ENCODE peak calls at places on chromosomes 5 and 9, in six cellular contexts. M is GM23248, G is MM.1S, S is SK-N-SH, A is PC-3, P is HCT116. B is an unnamed sample.

GRCh38 chr9:68775003-68775730 is 70.1 kb downstream of the PIP5K1B start:
- DNase-seq in G (no peak), S (no peak), P (no peak), M (peak; percentile 67), A (no peak), B (no peak)

GRCh38 chr9:106753155-106753671 is 109.8 kb upstream of the ZNF462 start:
- DNase-seq in A (no peak), M (no peak), S (no peak), P (no peak), G (peak; percentile 64), B (no peak)

GRCh38 chr5:3004361-3005080 is 253.0 kb upstream of the IRX2 start:
- DNase-seq in G (no peak), M (no peak), A (no peak), P (no peak), S (no peak), B (no peak)

GRCh38 chr5:173677125-173677672 is 60.7 kb upstream of the BOD1 start:
- DNase-seq in G (no peak), A (no peak), P (no peak), M (no peak), S (no peak), B (no peak)

GRCh38 chr9:4020038-4020746 is 279.7 kb downstream of the GLIS3 start:
- DNase-seq in M (no peak), G (no peak), S (no peak), A (peak; percentile 67), P (no peak), B (no peak)

GRCh38 chr5:80435476-80435875 is 27.6 kb downstream of the ZFYVE16 start:
- DNase-seq in S (no peak), M (no peak), A (no peak), P (no peak), G (no peak), B (no peak)

GRCh38 chr5:160197341-160198147 is 31.8 kb upstream of the FABP6 start:
- DNase-seq in S (peak; percentile 58), M (no peak), G (no peak), A (no peak), P (no peak), B (peak; percentile 41)

GRCh38 chr5:74239268-74239667 is 401.3 kb downstream of the ENC1 start:
- DNase-seq in G (no peak), S (no peak), A (no peak), M (no peak), P (no peak), B (no peak)

GRCh38 chr5:10528827-10529226 is 35.0 kb upstream of the ANKRD33B start:
- DNase-seq in S (no peak), M (no peak), P (no peak), G (no peak), A (no peak), B (no peak)

GRCh38 chr5:95098012-95098411 is 186.9 kb downstream of the MCTP1 start:
- DNase-seq in P (no peak), A (peak; percentile 71), M (no peak), G (no peak), S (no peak), B (no peak)

GRCh38 chr5:171639966-171640365 is 145.7 kb upstream of the SMIM23 start:
- DNase-seq in P (no peak), G (no peak), M (peak; percentile 14), S (no peak), A (no peak), B (no peak)

GRCh38 chr9:15104826-15105420 is 194.7 kb upstream of the FREM1 start:
- DNase-seq in M (peak; percentile 52), P (peak; percentile 16), S (peak; percentile 37), A (peak; percentile 56), G (no peak), B (peak; percentile 69)

GRCh38 chr9:15999422-16000339 is 446.8 kb downstream of the CCDC171 start:
- DNase-seq in M (peak; percentile 95), S (peak; percentile 4), G (no peak), P (peak; percentile 48), A (peak; percentile 88), B (no peak)

GRCh38 chr5:151947924-151948323 is 23.3 kb upstream of the GLRA1 start:
- DNase-seq in S (no peak), G (no peak), A (no peak), M (no peak), P (no peak), B (no peak)
- H2AFZ ChIP-seq in S (no peak overlapping the region), G (no peak overlapping the region), A (no peak overlapping the region), M (no peak overlapping the region), P (no peak overlapping the region), B (no peak overlapping the region)

GRCh38 chr5:72842816-72843215 is 26.4 kb downstream of the TNPO1 start:
- DNase-seq in P (peak; percentile 32), S (no peak), G (no peak), A (peak; percentile 64), M (peak; percentile 75), B (no peak)
- H3K9ac ChIP-seq in P (no peak overlapping the region), S (no peak overlapping the region), G (no peak overlapping the region), A (no peak overlapping the region), M (no peak overlapping the region), B (no peak overlapping the region)

GRCh38 chr5:91011029-91011428 is 372.1 kb downstream of the ARRDC3 start:
- DNase-seq in G (no peak), P (no peak), M (no peak), S (no peak), A (peak; percentile 12), B (no peak)
- TF ChIP-seq EZH2phosphoT487 in G (no peak), P (no peak), M (no peak), S (no peak), A (no peak), B (no peak)

GRCh38 chr5:72619677-72620076 is 112.5 kb upstream of the ZNF366 start:
- DNase-seq in G (no peak), M (no peak), A (no peak), P (no peak), S (no peak), B (no peak)
- H2AFZ ChIP-seq in G (no peak overlapping the region), M (no peak overlapping the region), A (no peak overlapping the region), P (no peak overlapping the region), S (no peak overlapping the region), B (no peak overlapping the region)

DNA sequence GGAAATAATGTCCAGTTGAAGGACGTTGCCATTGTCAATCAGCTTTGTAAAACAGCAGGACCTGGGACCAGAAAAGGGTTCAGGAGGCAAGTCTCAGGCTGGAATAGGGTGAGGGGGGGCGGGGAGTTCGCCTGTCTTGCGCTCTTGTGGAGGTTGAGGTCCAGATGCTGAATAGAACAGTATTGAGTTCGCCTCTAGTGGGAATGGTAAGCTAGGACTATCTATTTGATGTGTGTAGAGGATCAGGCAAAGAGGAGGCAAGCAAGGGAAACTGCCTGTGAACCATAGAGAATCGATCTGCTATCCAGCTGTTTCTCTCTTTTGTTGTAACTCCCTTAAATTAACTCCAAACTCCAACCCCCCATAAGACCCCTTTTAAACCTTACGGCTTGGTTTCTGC is 133.8 kb downstream of the SLC28A3 start:
- DNase-seq in G (no peak), M (no peak), S (no peak), P (no peak), A (no peak), B (peak; percentile 32)
- H3K9ac ChIP-seq in G (no peak overlapping the region), M (no peak overlapping the region), S (no peak overlapping the region), P (no peak overlapping the region), A (no peak overlapping the region), B (no peak overlapping the region)

GRCh38 chr9:95071450-95071849 is 246.1 kb downstream of the FANCC start:
- DNase-seq in P (no peak), M (no peak), G (no peak), S (no peak), A (no peak), B (no peak)

GRCh38 chr9:95071925-95072324 is 245.6 kb downstream of the FANCC start:
- DNase-seq in P (no peak), M (no peak), S (no peak), G (no peak), A (no peak), B (no peak)

GRCh38 chr9:95073918-95074317 is 243.6 kb downstream of the FANCC start:
- DNase-seq in G (no peak), P (no peak), S (no peak), A (no peak), M (no peak), B (no peak)

GRCh38 chr9:95074632-95075269 is 242.8 kb downstream of the FANCC start:
- DNase-seq in P (no peak), G (no peak), M (no peak), A (no peak), S (no peak), B (no peak)

DNA sequence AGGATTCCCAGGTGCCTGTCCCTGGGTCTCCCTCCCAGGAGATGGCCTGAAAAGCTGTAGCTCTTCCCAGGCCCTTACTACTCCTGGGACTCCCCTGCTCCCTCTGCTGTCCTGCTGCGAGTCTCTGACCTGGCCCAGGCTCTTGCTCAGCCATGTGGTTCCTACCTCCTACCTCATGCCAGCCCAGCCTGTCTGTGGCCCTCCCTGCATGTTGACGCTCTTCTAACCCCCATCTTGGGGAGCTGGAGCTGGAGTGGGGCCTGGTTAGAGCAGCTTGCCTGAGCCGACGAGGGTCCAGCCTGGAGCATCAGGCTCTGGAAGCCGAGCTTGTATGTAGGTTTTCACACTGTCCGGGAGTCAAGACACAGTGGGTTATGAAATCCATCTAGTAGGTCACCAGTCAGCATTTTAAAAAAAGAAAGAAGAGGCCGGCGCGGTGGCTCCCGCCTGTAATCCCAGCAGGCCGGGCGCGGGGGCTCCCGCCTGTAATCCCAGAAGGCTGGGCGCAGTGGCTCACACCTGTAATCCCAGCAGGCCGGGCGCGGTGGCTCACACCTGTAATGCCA is 244.4 kb downstream of the FANCC start:
- DNase-seq in M (peak; percentile 51), P (no peak), G (no peak), A (peak; percentile 29), S (no peak), B (peak; percentile 36)
- TF ChIP-seq EZH2phosphoT487 in M (no peak), P (no peak), G (no peak), A (no peak), S (no peak), B (no peak)

DNA sequence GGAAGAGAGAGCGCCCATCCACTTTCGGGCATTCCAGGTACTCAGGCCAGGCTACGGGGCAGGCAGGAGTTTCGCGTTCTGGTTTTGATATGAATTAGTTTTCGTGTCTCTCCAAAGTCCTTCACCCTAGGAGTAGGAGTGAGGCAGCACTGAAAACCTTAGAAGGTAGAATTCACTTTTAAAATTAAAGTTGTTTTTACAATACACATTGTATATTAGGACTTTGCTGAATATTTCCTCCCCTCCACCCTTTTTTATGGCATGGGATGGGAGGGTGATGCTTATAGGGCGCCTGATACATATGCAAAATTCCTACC is 747 bp downstream of the ITGA1 start:
- DNase-seq in P (no peak), A (no peak), S (peak; percentile 26), G (no peak), M (no peak), B (no peak)
- H2AFZ ChIP-seq in P (peak overlapping the region; percentile 87), A (peak overlapping the region; percentile 88), S (peak overlapping the region; percentile 66), G (peak overlapping the region; percentile 94), M (peak overlapping the region; percentile 93), B (peak overlapping the region; percentile 92)